ENCODE peak calls at places on chromosomes 1 and 21, in eight cellular contexts. E is NB4; K is dermis microvascular lymphatic vessel endothelial cell; J is COR-L47; N is fibroblast of lung; R is activated CD8-positive, alpha-beta T cell treated with anti-CD3 and anti-CD28 coated beads for 36 hours; C is AG09309; Y is H54. V is an unnamed sample.

GRCh38 chr1:215007880-215008279 is 74.7 kb upstream of the KCNK2 start:
- DNase-seq in K (no peak), C (no peak), R (no peak), E (no peak), J (no peak), Y (no peak), N (peak), V (peak)

GRCh38 chr1:24003331-24003972 is 23.3 kb upstream of the SRSF10 start:
- DNase-seq in N (peak), J (no peak), E (peak), Y (no peak), C (peak), R (no peak), K (no peak), V (peak)

GRCh38 chr1:64340361-64340760 is 129.6 kb upstream of the CACHD1 start:
- DNase-seq in J (no peak), Y (no peak), K (no peak), N (no peak), C (no peak), E (no peak), R (no peak), V (no peak)

GRCh38 chr1:214717323-214717722 is 114.3 kb downstream of the CENPF start:
- DNase-seq in N (no peak), K (no peak), E (no peak), J (no peak), C (no peak), Y (no peak), R (no peak), V (no peak)

GRCh38 chr1:156748670-156749428 is 2.6 kb downstream of the HDGF start:
- DNase-seq in N (peak), Y (no peak), C (no peak), J (no peak), K (no peak), R (no peak), E (peak), V (peak)

GRCh38 chr1:53586765-53587164 is 127.6 kb downstream of the DMRTB1 start:
- DNase-seq in C (no peak), R (no peak), J (no peak), E (no peak), K (no peak), N (no peak), Y (no peak), V (no peak)

GRCh38 chr1:6001992-6002576 is 9.9 kb upstream of the NPHP4 start:
- DNase-seq in R (peak), J (peak), Y (peak), C (no peak), N (no peak), K (no peak), E (no peak), V (no peak)

GRCh38 chr1:31762726-31763670 is 1.1 kb downstream of the ADGRB2 start:
- DNase-seq in K (no peak), E (peak), N (peak), Y (peak), C (no peak), R (peak), J (peak), V (peak)

GRCh38 chr1:151062738-151063371 is 2.7 kb downstream of the MLLT11 start:
- DNase-seq in J (no peak), R (no peak), E (no peak), Y (peak), K (no peak), C (no peak), N (peak), V (peak)

GRCh38 chr1:16162163-16162822 is 6.4 kb upstream of the EPHA2 start:
- DNase-seq in J (no peak), E (no peak), R (peak), C (no peak), K (no peak), N (no peak), Y (no peak), V (no peak)

GRCh38 chr1:13784971-13785370 is 85.0 kb downstream of the PRDM2 start:
- DNase-seq in N (no peak), Y (no peak), K (no peak), R (no peak), C (no peak), J (no peak), E (no peak), V (no peak)

GRCh38 chr1:67146539-67146938 is 11.8 kb upstream of the C1orf141 start:
- DNase-seq in N (no peak), J (no peak), Y (no peak), R (no peak), K (no peak), C (no peak), E (no peak), V (no peak)

GRCh38 chr1:244010191-244010590 is 40.9 kb upstream of the ZBTB18 start:
- DNase-seq in Y (no peak), N (no peak), K (no peak), C (no peak), E (no peak), J (no peak), R (peak), V (no peak)

GRCh38 chr1:162270016-162270415 is 106.6 kb downstream of the SPATA46 start:
- DNase-seq in C (no peak), K (no peak), R (no peak), Y (no peak), N (no peak), E (no peak), J (no peak), V (no peak)

GRCh38 chr1:71967670-71968069 is 314.7 kb downstream of the NEGR1 start:
- DNase-seq in N (no peak), C (no peak), R (no peak), E (no peak), Y (no peak), K (no peak), J (no peak), V (no peak)

GRCh38 chr1:200837931-200838571 is 34.7 kb upstream of the GPR25 start:
- DNase-seq in E (peak), R (no peak), C (no peak), K (peak), J (no peak), N (peak), Y (no peak), V (peak)

GRCh38 chr1:169103443-169103842 is 3.0 kb upstream of the ATP1B1 start:
- DNase-seq in R (no peak), C (no peak), N (no peak), K (no peak), E (no peak), Y (no peak), J (no peak), V (no peak)

GRCh38 chr1:83034846-83035245 is 964.1 kb downstream of the TTLL7 start:
- DNase-seq in Y (no peak), J (no peak), E (no peak), K (no peak), C (no peak), R (no peak), N (peak), V (no peak)

GRCh38 chr21:26130249-26130896 is 40.2 kb downstream of the APP start:
- DNase-seq in K (no peak), Y (no peak), E (no peak), R (no peak), C (no peak), N (peak), J (no peak), V (peak)

GRCh38 chr1:47262787-47263413 is 30.9 kb upstream of the TAL1 start:
- DNase-seq in R (peak), N (peak), Y (no peak), E (peak), C (peak), K (peak), J (peak), V (peak)

GRCh38 chr1:243287652-243288051 is 31.8 kb downstream of the SDCCAG8 start:
- DNase-seq in N (peak), K (peak), J (no peak), R (peak), C (peak), Y (peak), E (peak), V (peak)

GRCh38 chr1:95207223-95207935 is 26.6 kb upstream of the RWDD3 start:
- DNase-seq in E (no peak), N (no peak), R (no peak), C (no peak), J (peak), Y (no peak), K (no peak), V (no peak)

GRCh38 chr1:159752135-159752580 is 28.6 kb upstream of the DUSP23 start:
- DNase-seq in K (peak), J (no peak), Y (no peak), R (no peak), E (no peak), N (peak), C (peak), V (peak)

GRCh38 chr1:229431270-229432115 is 2.4 kb downstream of the ACTA1 start:
- DNase-seq in E (peak), Y (no peak), K (no peak), R (no peak), J (no peak), N (no peak), C (no peak), V (no peak)

GRCh38 chr1:173356211-173356762 is 120.8 kb upstream of the PRDX6 start:
- DNase-seq in Y (no peak), R (no peak), N (peak), C (no peak), K (no peak), J (no peak), E (no peak), V (no peak)

GRCh38 chr21:14058566-14058965 is 152.2 kb downstream of the LIPI start:
- DNase-seq in J (no peak), C (no peak), N (no peak), Y (no peak), K (no peak), R (no peak), E (no peak), V (no peak)

GRCh38 chr1:194114288-194114687 is 927.9 kb upstream of the B3GALT2 start:
- DNase-seq in E (no peak), K (no peak), R (no peak), J (no peak), C (no peak), N (no peak), Y (no peak), V (no peak)

GRCh38 chr1:230744382-230744781 is 2.8 kb upstream of the CAPN9 start:
- DNase-seq in K (no peak), R (no peak), N (peak), J (no peak), Y (no peak), E (no peak), C (peak), V (no peak)

GRCh38 chr1:2595261-2595811 is 8.8 kb downstream of the PRXL2B start:
- DNase-seq in Y (no peak), E (no peak), J (no peak), K (no peak), C (no peak), N (no peak), R (peak), V (no peak)

GRCh38 chr1:150362721-150363425 is 1.1 kb upstream of the RPRD2 start:
- DNase-seq in R (no peak), N (no peak), C (no peak), J (no peak), E (no peak), Y (no peak), K (no peak), V (no peak)

GRCh38 chr21:46472246-46472645 is 13.6 kb downstream of the DIP2A start:
- DNase-seq in R (no peak), Y (no peak), K (no peak), N (no peak), J (no peak), C (no peak), E (peak), V (no peak)

V was measured in fibroblast of gingiva.